ENCODE peak calls at places on chromosomes 5 and 9, in six cellular contexts. Q is WERI-Rb-1, P is esophagus squamous epithelium, J is IMR-90, W is cardiac fibroblast, G is fibroblast of lung. D is an unnamed sample.

GRCh38 chr5:94690778-94691177 is 72.3 kb downstream of the SLF1 start:
- DNase-seq in Q (peak; percentile 23), P (no peak), J (peak; percentile 56), W (peak; percentile 6), G (peak; percentile 17), D (no peak)

GRCh38 chr5:57175586-57175985 is 1.7 kb downstream of the GPBP1 start:
- DNase-seq in Q (no peak), P (no peak), J (no peak), W (no peak), G (no peak), D (no peak)

GRCh38 chr5:83488271-83488670 is 16.7 kb downstream of the VCAN start:
- DNase-seq in Q (peak; percentile 14), P (no peak), J (peak; percentile 81), W (peak; percentile 28), G (peak; percentile 51), D (no peak)

GRCh38 chr9:131094622-131095021 is 1.7 kb upstream of the AIF1L start:
- DNase-seq in Q (no peak), P (no peak), J (peak; percentile 37), W (peak; percentile 40), G (no peak), D (peak; percentile 16)

GRCh38 chr5:54841481-54841880 is 143.9 kb downstream of the ESM1 start:
- DNase-seq in Q (no peak), P (no peak), J (no peak), W (no peak), G (no peak), D (no peak)

GRCh38 chr5:604391-604831 is 7.7 kb upstream of the CEP72 start:
- DNase-seq in Q (no peak), P (no peak), J (no peak), W (no peak), G (no peak), D (no peak)

GRCh38 chr5:60779431-60779830 is 64.6 kb downstream of the ELOVL7 start:
- DNase-seq in Q (no peak), P (no peak), J (no peak), W (no peak), G (peak; percentile 25), D (no peak)

GRCh38 chr5:122701640-122702523 is 73.0 kb upstream of the SNX2 start:
- DNase-seq in Q (no peak), P (no peak), J (no peak), W (no peak), G (no peak), D (no peak)

GRCh38 chr5:5293029-5293428 is 129.4 kb upstream of the ICE1 start:
- DNase-seq in Q (no peak), P (no peak), J (no peak), W (no peak), G (no peak), D (no peak)

GRCh38 chr5:568061-568781 is 43.9 kb upstream of the CEP72 start:
- DNase-seq in Q (peak; percentile 2), P (no peak), J (no peak), W (no peak), G (no peak), D (no peak)

GRCh38 chr5:40736103-40736875 is 19.5 kb downstream of the TTC33 start:
- DNase-seq in Q (no peak), P (no peak), J (peak; percentile 74), W (peak; percentile 70), G (peak; percentile 53), D (peak; percentile 23)

GRCh38 chr5:145980718-145981117 is 44.3 kb downstream of the SH3RF2 start:
- DNase-seq in Q (no peak), P (no peak), J (no peak), W (no peak), G (no peak), D (no peak)

GRCh38 chr9:38622083-38622674 is 1.8 kb upstream of the ANKRD18A start:
- DNase-seq in Q (peak; percentile 58), P (no peak), J (no peak), W (no peak), G (no peak), D (no peak)

GRCh38 chr9:69357030-69357853 is 32.2 kb downstream of the ENTREP1 start:
- DNase-seq in Q (no peak), P (no peak), J (no peak), W (no peak), G (no peak), D (no peak)

GRCh38 chr5:159195775-159196174 is 13.6 kb downstream of the RNF145 start:
- DNase-seq in Q (no peak), P (no peak), J (no peak), W (no peak), G (no peak), D (no peak)

GRCh38 chr5:173198049-173198448 is 37.0 kb downstream of the NKX2-5 start:
- DNase-seq in Q (no peak), P (no peak), J (no peak), W (no peak), G (no peak), D (no peak)

GRCh38 chr9:123375725-123376132 is 19.7 kb downstream of the CRB2 start:
- DNase-seq in Q (peak; percentile 96), P (no peak), J (no peak), W (peak; percentile 35), G (peak; percentile 29), D (no peak)

GRCh38 chr5:51279983-51280382 is 103.3 kb upstream of the ISL1 start:
- DNase-seq in Q (no peak), P (no peak), J (no peak), W (peak; percentile 0), G (no peak), D (no peak)

GRCh38 chr9:4229252-4229651 is 70.6 kb downstream of the GLIS3 start:
- DNase-seq in Q (no peak), P (no peak), J (no peak), W (peak; percentile 13), G (no peak), D (no peak)
- TF ChIP-seq CTCF in Q (no peak), P (no peak), J (peak; percentile 16), W (peak; percentile 3), G (peak; percentile 12), D (no peak)

GRCh38 chr9:137604345-137605145 is 941 bp upstream of the ARRDC1 start:
- DNase-seq in Q (no peak), P (no peak), J (no peak), W (no peak), G (no peak), D (no peak)

GRCh38 chr9:137605146-137606004 is at the start of gene ARRDC1:
- DNase-seq in Q (peak; percentile 94), P (peak; percentile 92), J (peak; percentile 85), W (peak; percentile 95), G (peak; percentile 78), D (peak; percentile 80)

GRCh38 chr9:137598943-137599342 is 6.5 kb upstream of the ARRDC1 start:
- DNase-seq in Q (no peak), P (no peak), J (no peak), W (no peak), G (no peak), D (no peak)

GRCh38 chr9:137606005-137606601 is 617 bp downstream of the ARRDC1 start:
- DNase-seq in Q (no peak), P (no peak), J (no peak), W (no peak), G (no peak), D (no peak)

GRCh38 chr9:137602661-137603060 is 2.8 kb upstream of the ARRDC1 start:
- DNase-seq in Q (peak; percentile 70), P (no peak), J (no peak), W (no peak), G (no peak), D (no peak)
- TF ChIP-seq CTCF in Q (peak; percentile 21), P (no peak), J (no peak), W (no peak), G (no peak), D (no peak)

DNA sequence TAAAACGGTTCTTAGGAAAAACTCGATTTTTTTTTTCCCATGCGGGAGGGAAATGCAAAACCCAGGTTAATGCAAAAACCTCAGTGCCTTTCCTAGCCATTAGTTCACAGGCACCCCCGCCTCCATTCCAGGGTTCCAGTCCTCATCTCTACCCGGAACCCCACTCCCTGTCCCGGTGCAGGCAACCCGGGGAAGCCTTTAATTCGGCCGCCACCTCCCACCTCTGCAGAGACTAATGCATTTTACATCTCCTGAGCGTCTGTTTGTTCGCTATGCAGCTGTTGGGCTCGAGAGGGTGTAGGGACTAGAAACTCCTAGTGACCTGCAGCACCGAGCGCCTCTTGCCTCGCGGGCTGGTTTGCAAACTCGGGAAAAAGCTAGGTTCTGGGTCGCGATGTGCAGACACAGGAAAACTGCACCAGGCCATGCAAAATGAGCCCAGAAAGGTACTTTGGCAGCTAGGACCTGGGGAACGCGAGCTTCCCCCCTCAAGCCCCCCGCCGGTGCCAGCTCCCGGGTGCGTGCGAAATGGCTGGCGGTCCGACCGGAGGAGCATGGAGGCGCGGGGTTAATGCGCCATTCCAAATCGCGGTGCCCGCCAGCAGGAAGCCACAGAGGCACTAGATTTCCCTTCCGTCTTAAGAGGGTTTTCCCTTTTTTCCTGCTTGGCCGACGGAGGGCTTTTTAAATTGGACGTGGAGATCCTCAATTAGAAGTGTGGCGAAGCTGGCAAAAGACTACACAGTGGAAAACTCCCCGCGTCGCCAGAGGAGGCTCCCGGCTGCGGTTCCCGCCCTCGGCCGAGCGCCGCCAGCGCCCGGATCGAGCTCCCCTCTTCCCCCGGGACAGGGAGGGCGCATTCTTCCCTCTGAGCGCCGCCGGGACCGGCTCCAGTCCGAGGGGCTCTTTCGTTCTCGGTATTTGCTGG is 3.4 kb downstream of the GDNF start:
- DNase-seq in Q (no peak), P (no peak), J (peak; percentile 29), W (peak; percentile 40), G (peak; percentile 51), D (no peak)
- TF ChIP-seq CTCF in Q (no peak), P (no peak), J (no peak), W (no peak), G (no peak), D (no peak)

DNA sequence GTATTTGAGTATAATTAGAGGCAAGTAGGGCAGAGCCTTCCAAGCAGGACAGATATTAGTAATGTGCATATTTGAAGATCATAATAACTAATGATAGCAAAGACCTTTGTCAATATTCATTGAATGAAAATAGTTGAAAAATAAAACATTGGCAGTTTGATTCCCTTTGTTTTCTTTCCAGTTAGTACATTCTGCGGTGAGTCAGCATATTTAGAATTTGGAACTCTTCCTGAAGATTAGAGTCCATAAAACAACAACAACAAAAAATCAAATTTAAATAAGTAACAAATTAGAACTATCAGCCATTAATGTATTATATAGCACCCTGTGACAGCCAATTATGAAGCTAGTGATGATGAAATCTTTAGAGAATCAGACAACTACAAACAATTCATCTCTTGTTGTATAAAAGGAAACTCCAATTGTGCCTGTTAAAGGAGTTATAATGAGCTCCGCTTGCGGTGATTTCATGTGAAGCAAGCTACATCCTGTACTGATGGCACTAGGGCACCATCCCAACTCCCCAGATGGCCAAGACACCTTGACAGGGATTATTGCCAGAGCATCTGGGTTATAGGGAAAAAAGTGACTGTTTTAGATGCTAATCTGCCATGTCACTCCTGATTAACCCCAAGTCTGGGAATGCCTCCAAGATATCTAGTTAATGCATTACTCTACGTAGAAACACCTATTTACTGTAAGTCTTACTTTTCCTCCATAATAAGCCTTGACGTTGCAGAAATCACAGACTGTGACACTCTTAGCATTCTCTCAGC is 6.8 kb downstream of the IFNA8 start:
- DNase-seq in Q (no peak), P (no peak), J (no peak), W (no peak), G (peak; percentile 78), D (no peak)
- TF ChIP-seq CTCF in Q (no peak), P (no peak), J (no peak), W (no peak), G (no peak), D (no peak)